ENCODE peak calls at places on chromosomes 1 and 21, in seven cellular contexts. One of them, this sample, is unnamed.

GRCh38 chr1:172308577-172308976 is 111.9 kb upstream of the C1orf105 start:
- DNase-seq in uterus: no peak
- DNase-seq in heart left ventricle: no peak
- DNase-seq in body of pancreas: no peak
- DNase-seq in A549: no peak
- DNase-seq in breast epithelium: no peak
- DNase-seq in right lobe of liver: no peak
- DNase-seq in this sample: no peak

GRCh38 chr1:231590453-231591198 is 36.0 kb upstream of the DISC1 start:
- DNase-seq in uterus: peak; percentile 41
- DNase-seq in heart left ventricle: peak; percentile 47
- DNase-seq in body of pancreas: peak; percentile 64
- DNase-seq in A549: peak; percentile 35
- DNase-seq in breast epithelium: no peak
- DNase-seq in right lobe of liver: peak; percentile 52
- DNase-seq in this sample: no peak

GRCh38 chr1:245577396-245578157 is 422.8 kb downstream of the KIF26B start:
- DNase-seq in uterus: no peak
- DNase-seq in heart left ventricle: no peak
- DNase-seq in body of pancreas: no peak
- DNase-seq in A549: no peak
- DNase-seq in breast epithelium: no peak
- DNase-seq in right lobe of liver: no peak
- DNase-seq in this sample: no peak

GRCh38 chr1:12148958-12149790 is 17.6 kb upstream of the TNFRSF1B start:
- DNase-seq in uterus: no peak
- DNase-seq in heart left ventricle: no peak
- DNase-seq in body of pancreas: no peak
- DNase-seq in A549: no peak
- DNase-seq in breast epithelium: no peak
- DNase-seq in right lobe of liver: no peak
- DNase-seq in this sample: peak; percentile 68

GRCh38 chr1:229447809-229448252 is 13.9 kb upstream of the ACTA1 start:
- DNase-seq in uterus: no peak
- DNase-seq in heart left ventricle: no peak
- DNase-seq in body of pancreas: no peak
- DNase-seq in A549: no peak
- DNase-seq in breast epithelium: no peak
- DNase-seq in right lobe of liver: no peak
- DNase-seq in this sample: no peak

GRCh38 chr1:15722836-15723542 is 13.1 kb upstream of the SLC25A34 start:
- DNase-seq in uterus: no peak
- DNase-seq in heart left ventricle: no peak
- DNase-seq in body of pancreas: no peak
- DNase-seq in A549: no peak
- DNase-seq in breast epithelium: no peak
- DNase-seq in right lobe of liver: no peak
- DNase-seq in this sample: no peak

GRCh38 chr1:53291574-53291973 is 36.3 kb downstream of the LRP8 start:
- DNase-seq in uterus: no peak
- DNase-seq in heart left ventricle: no peak
- DNase-seq in body of pancreas: no peak
- DNase-seq in A549: no peak
- DNase-seq in breast epithelium: no peak
- DNase-seq in right lobe of liver: no peak
- DNase-seq in this sample: no peak

GRCh38 chr1:172717722-172718455 is 59.0 kb downstream of the FASLG start:
- DNase-seq in uterus: no peak
- DNase-seq in heart left ventricle: no peak
- DNase-seq in body of pancreas: no peak
- DNase-seq in A549: peak; percentile 23
- DNase-seq in breast epithelium: no peak
- DNase-seq in right lobe of liver: no peak
- DNase-seq in this sample: no peak

GRCh38 chr1:23915470-23915869 is 2.3 kb upstream of the CNR2 start:
- DNase-seq in uterus: no peak
- DNase-seq in heart left ventricle: no peak
- DNase-seq in body of pancreas: no peak
- DNase-seq in A549: no peak
- DNase-seq in breast epithelium: no peak
- DNase-seq in right lobe of liver: no peak
- DNase-seq in this sample: no peak

GRCh38 chr1:2347409-2347785 is 44.0 kb downstream of the MORN1 start:
- DNase-seq in uterus: no peak
- DNase-seq in heart left ventricle: no peak
- DNase-seq in body of pancreas: no peak
- DNase-seq in A549: no peak
- DNase-seq in breast epithelium: peak; percentile 37
- DNase-seq in right lobe of liver: no peak
- DNase-seq in this sample: no peak

GRCh38 chr21:42663860-42664535 is 10.6 kb downstream of the PDE9A start:
- DNase-seq in uterus: no peak
- DNase-seq in heart left ventricle: no peak
- DNase-seq in body of pancreas: no peak
- DNase-seq in A549: no peak
- DNase-seq in breast epithelium: no peak
- DNase-seq in right lobe of liver: no peak
- DNase-seq in this sample: no peak

GRCh38 chr1:8836228-8836627 is 18.8 kb upstream of the RERE start:
- DNase-seq in uterus: no peak
- DNase-seq in heart left ventricle: no peak
- DNase-seq in body of pancreas: no peak
- DNase-seq in A549: no peak
- DNase-seq in breast epithelium: no peak
- DNase-seq in right lobe of liver: no peak
- DNase-seq in this sample: no peak

GRCh38 chr1:112465122-112465521 is 43.6 kb upstream of the WNT2B start:
- DNase-seq in uterus: no peak
- DNase-seq in heart left ventricle: no peak
- DNase-seq in body of pancreas: no peak
- DNase-seq in A549: no peak
- DNase-seq in breast epithelium: no peak
- DNase-seq in right lobe of liver: no peak
- DNase-seq in this sample: no peak

GRCh38 chr1:92485374-92486250 is 1.1 kb downstream of the GFI1 start:
- DNase-seq in uterus: no peak
- DNase-seq in heart left ventricle: peak; percentile 29
- DNase-seq in body of pancreas: peak; percentile 90
- DNase-seq in A549: no peak
- DNase-seq in breast epithelium: no peak
- DNase-seq in right lobe of liver: peak; percentile 65
- DNase-seq in this sample: peak; percentile 71

GRCh38 chr1:51423098-51423821 is 92.9 kb upstream of the TTC39A start:
- DNase-seq in uterus: no peak
- DNase-seq in heart left ventricle: peak; percentile 39
- DNase-seq in body of pancreas: no peak
- DNase-seq in A549: no peak
- DNase-seq in breast epithelium: no peak
- DNase-seq in right lobe of liver: no peak
- DNase-seq in this sample: no peak

GRCh38 chr1:47572731-47573505 is 135.1 kb downstream of the FOXD2 start:
- DNase-seq in uterus: no peak
- DNase-seq in heart left ventricle: no peak
- DNase-seq in body of pancreas: no peak
- DNase-seq in A549: no peak
- DNase-seq in breast epithelium: no peak
- DNase-seq in right lobe of liver: no peak
- DNase-seq in this sample: no peak

GRCh38 chr1:93588206-93588605 is 93.4 kb downstream of the BCAR3 start:
- DNase-seq in uterus: no peak
- DNase-seq in heart left ventricle: no peak
- DNase-seq in body of pancreas: no peak
- DNase-seq in A549: no peak
- DNase-seq in breast epithelium: no peak
- DNase-seq in right lobe of liver: no peak
- DNase-seq in this sample: no peak

GRCh38 chr1:223102797-223103533 is 40.1 kb downstream of the TLR5 start:
- DNase-seq in uterus: peak; percentile 47
- DNase-seq in heart left ventricle: peak; percentile 67
- DNase-seq in body of pancreas: peak; percentile 84
- DNase-seq in A549: no peak
- DNase-seq in breast epithelium: no peak
- DNase-seq in right lobe of liver: no peak
- DNase-seq in this sample: no peak

GRCh38 chr1:44513111-44513510 is 108.1 kb downstream of the RNF220 start:
- DNase-seq in uterus: no peak
- DNase-seq in heart left ventricle: no peak
- DNase-seq in body of pancreas: no peak
- DNase-seq in A549: no peak
- DNase-seq in breast epithelium: no peak
- DNase-seq in right lobe of liver: no peak
- DNase-seq in this sample: no peak

GRCh38 chr1:235067396-235068154 is 61.1 kb downstream of the TOMM20 start:
- DNase-seq in uterus: peak; percentile 55
- DNase-seq in heart left ventricle: peak; percentile 72
- DNase-seq in body of pancreas: peak; percentile 78
- DNase-seq in A549: peak; percentile 92
- DNase-seq in breast epithelium: peak; percentile 93
- DNase-seq in right lobe of liver: peak; percentile 84
- DNase-seq in this sample: peak; percentile 93

GRCh38 chr1:54229281-54229891 is 29.4 kb downstream of the MRPL37 start:
- DNase-seq in uterus: peak; percentile 52
- DNase-seq in heart left ventricle: no peak
- DNase-seq in body of pancreas: no peak
- DNase-seq in A549: no peak
- DNase-seq in breast epithelium: no peak
- DNase-seq in right lobe of liver: no peak
- DNase-seq in this sample: no peak

GRCh38 chr1:233240839-233241682 is 54.5 kb downstream of the PCNX2 start:
- DNase-seq in uterus: peak; percentile 21
- DNase-seq in heart left ventricle: peak; percentile 62
- DNase-seq in body of pancreas: peak; percentile 71
- DNase-seq in A549: peak; percentile 47
- DNase-seq in breast epithelium: peak; percentile 59
- DNase-seq in right lobe of liver: peak; percentile 69
- DNase-seq in this sample: peak; percentile 72

GRCh38 chr1:234398849-234399381 is 25.7 kb downstream of the COA6 start:
- DNase-seq in uterus: no peak
- DNase-seq in heart left ventricle: no peak
- DNase-seq in body of pancreas: no peak
- DNase-seq in A549: no peak
- DNase-seq in breast epithelium: no peak
- DNase-seq in right lobe of liver: no peak
- DNase-seq in this sample: no peak

DNA sequence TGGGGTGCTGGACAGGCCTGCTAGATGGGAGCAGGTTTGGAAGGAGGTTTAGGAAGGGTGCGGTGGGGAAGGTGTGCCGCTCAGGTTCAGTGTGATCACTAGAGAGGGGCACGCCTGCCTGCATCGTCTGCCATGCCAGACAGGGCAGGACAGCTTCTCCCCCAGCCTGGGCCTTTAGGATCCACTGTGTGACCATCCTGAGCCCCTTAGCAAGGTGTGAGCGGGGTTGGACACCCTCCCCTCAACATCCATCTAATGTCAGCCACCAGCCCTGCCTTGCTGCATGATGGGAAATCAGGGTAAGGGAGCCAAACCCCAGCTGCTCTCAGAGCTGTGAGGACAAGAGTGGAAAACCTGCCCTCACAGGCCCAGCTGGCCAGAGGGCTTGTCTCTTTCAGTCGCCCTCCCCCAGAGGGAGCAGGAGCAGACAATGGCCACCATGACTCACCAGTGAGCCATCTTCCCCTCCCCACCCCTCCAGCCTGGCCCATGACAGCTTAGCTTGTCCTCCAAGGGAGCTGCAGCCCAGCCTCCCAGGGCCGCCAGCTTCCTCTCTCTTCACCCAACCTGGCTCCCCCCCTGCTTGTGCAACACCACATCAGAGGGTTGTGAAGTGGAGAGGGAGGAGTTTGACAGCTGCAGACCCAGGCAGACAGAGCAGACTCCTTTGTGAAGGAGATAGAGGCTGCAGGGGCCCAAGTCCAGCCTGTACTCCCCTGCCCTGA is 37.0 kb downstream of the NUAK2 start:
- DNase-seq in uterus: peak; percentile 90
- DNase-seq in heart left ventricle: peak; percentile 82
- DNase-seq in body of pancreas: peak; percentile 65
- DNase-seq in A549: peak; percentile 99
- DNase-seq in breast epithelium: peak; percentile 78
- DNase-seq in right lobe of liver: peak; percentile 74
- DNase-seq in this sample: peak; percentile 96
- TF ChIP-seq POLR2A in uterus: no peak
- TF ChIP-seq POLR2A in heart left ventricle: no peak
- TF ChIP-seq POLR2A in body of pancreas: no peak
- TF ChIP-seq POLR2A in A549: no peak
- TF ChIP-seq POLR2A in breast epithelium: no peak
- TF ChIP-seq POLR2A in right lobe of liver: no peak
- TF ChIP-seq POLR2A in this sample: no peak

GRCh38 chr1:161787355-161787754 is 21.2 kb downstream of the ATF6 start:
- DNase-seq in uterus: no peak
- DNase-seq in heart left ventricle: no peak
- DNase-seq in body of pancreas: no peak
- DNase-seq in A549: no peak
- DNase-seq in breast epithelium: no peak
- DNase-seq in right lobe of liver: no peak
- DNase-seq in this sample: no peak
- TF ChIP-seq CTCF in uterus: no peak
- TF ChIP-seq CTCF in heart left ventricle: no peak
- TF ChIP-seq CTCF in body of pancreas: no peak
- TF ChIP-seq CTCF in A549: no peak
- TF ChIP-seq CTCF in breast epithelium: no peak
- TF ChIP-seq CTCF in right lobe of liver: no peak
- TF ChIP-seq CTCF in this sample: no peak

GRCh38 chr1:36390411-36390810 is 4.7 kb upstream of the STK40 start:
- DNase-seq in uterus: no peak
- DNase-seq in heart left ventricle: no peak
- DNase-seq in body of pancreas: no peak
- DNase-seq in A549: no peak
- DNase-seq in breast epithelium: no peak
- DNase-seq in right lobe of liver: no peak
- DNase-seq in this sample: no peak
- H3K27ac ChIP-seq in uterus: no peak overlapping the region
- H3K27ac ChIP-seq in heart left ventricle: no peak overlapping the region
- H3K27ac ChIP-seq in body of pancreas: no peak overlapping the region
- H3K27ac ChIP-seq in A549: no peak overlapping the region
- H3K27ac ChIP-seq in breast epithelium: no peak overlapping the region
- H3K27ac ChIP-seq in right lobe of liver: no peak overlapping the region
- H3K27ac ChIP-seq in this sample: no peak overlapping the region

GRCh38 chr1:204443260-204443619 is 31.6 kb upstream of the PPP1R15B start:
- DNase-seq in uterus: no peak
- DNase-seq in heart left ventricle: no peak
- DNase-seq in body of pancreas: peak; percentile 54
- DNase-seq in A549: no peak
- DNase-seq in breast epithelium: peak; percentile 86
- DNase-seq in right lobe of liver: no peak
- DNase-seq in this sample: no peak
- TF ChIP-seq POLR2A in uterus: no peak
- TF ChIP-seq POLR2A in heart left ventricle: no peak
- TF ChIP-seq POLR2A in body of pancreas: no peak
- TF ChIP-seq POLR2A in A549: no peak
- TF ChIP-seq POLR2A in breast epithelium: no peak
- TF ChIP-seq POLR2A in right lobe of liver: no peak
- TF ChIP-seq POLR2A in this sample: no peak